ENCODE peak calls at places on chromosomes 2 and 18, in six cellular contexts. X is DND-41, B is tibial nerve, V is PC-3, K is cardiac fibroblast, H is pancreas. I is an unnamed sample.
A peak's percentile ranks its signal among the peaks of the same experiment; 100 is the strongest.

GRCh38 chr2:43519711-43520221 is 76.1 kb downstream of the THADA start:
- DNase-seq in X (no peak), B (no peak), V (peak; percentile 54), K (peak; percentile 86), H (no peak), I (no peak)

GRCh38 chr2:188032786-188033185 is 258.9 kb upstream of the GULP1 start:
- DNase-seq in X (no peak), B (no peak), V (no peak), K (no peak), H (no peak), I (no peak)

GRCh38 chr2:96916156-96917007 is 46.5 kb upstream of the SEMA4C start:
- DNase-seq in X (no peak), B (no peak), V (no peak), K (no peak), H (no peak), I (no peak)

GRCh38 chr2:133039531-133039930 is 369.5 kb upstream of the LYPD1 start:
- DNase-seq in X (no peak), B (no peak), V (no peak), K (no peak), H (no peak), I (no peak)

GRCh38 chr2:187034434-187034833 is 185.5 kb upstream of the ZSWIM2 start:
- DNase-seq in X (no peak), B (no peak), V (no peak), K (no peak), H (no peak), I (no peak)

GRCh38 chr2:142682528-142682927 is 194.9 kb upstream of the KYNU start:
- DNase-seq in X (no peak), B (no peak), V (peak; percentile 42), K (peak; percentile 41), H (no peak), I (no peak)

GRCh38 chr2:100730290-100730868 is 89.6 kb upstream of the NPAS2 start:
- DNase-seq in X (peak; percentile 49), B (no peak), V (peak; percentile 88), K (peak; percentile 88), H (peak; percentile 75), I (peak; percentile 64)

GRCh38 chr18:8625693-8626092 is 16.5 kb downstream of the RAB12 start:
- DNase-seq in X (no peak), B (no peak), V (no peak), K (no peak), H (no peak), I (no peak)

GRCh38 chr2:174184504-174184903 is 63.8 kb downstream of the OLA1 start:
- DNase-seq in X (no peak), B (no peak), V (no peak), K (no peak), H (no peak), I (no peak)

GRCh38 chr2:221780281-221780688 is 208.2 kb upstream of the EPHA4 start:
- DNase-seq in X (no peak), B (no peak), V (peak; percentile 58), K (peak; percentile 4), H (no peak), I (no peak)

GRCh38 chr2:9980520-9980919 is 29.0 kb downstream of the GRHL1 start:
- DNase-seq in X (no peak), B (no peak), V (no peak), K (no peak), H (no peak), I (no peak)

GRCh38 chr18:63293930-63294329 is 25.6 kb downstream of the BCL2 start:
- DNase-seq in X (no peak), B (no peak), V (no peak), K (no peak), H (no peak), I (no peak)

GRCh38 chr2:241157841-241158545 is 7.7 kb downstream of the PPP1R7 start:
- DNase-seq in X (no peak), B (no peak), V (no peak), K (peak; percentile 17), H (no peak), I (no peak)

GRCh38 chr18:57230861-57231260 is 84.0 kb downstream of the BOD1L2 start:
- DNase-seq in X (no peak), B (no peak), V (peak; percentile 21), K (no peak), H (no peak), I (no peak)

GRCh38 chr18:27863780-27864430 is 313.0 kb downstream of the CDH2 start:
- DNase-seq in X (no peak), B (no peak), V (no peak), K (no peak), H (no peak), I (no peak)

GRCh38 chr2:10255189-10256030 is 47.3 kb upstream of the HPCAL1 start:
- DNase-seq in X (no peak), B (no peak), V (no peak), K (no peak), H (no peak), I (no peak)

DNA sequence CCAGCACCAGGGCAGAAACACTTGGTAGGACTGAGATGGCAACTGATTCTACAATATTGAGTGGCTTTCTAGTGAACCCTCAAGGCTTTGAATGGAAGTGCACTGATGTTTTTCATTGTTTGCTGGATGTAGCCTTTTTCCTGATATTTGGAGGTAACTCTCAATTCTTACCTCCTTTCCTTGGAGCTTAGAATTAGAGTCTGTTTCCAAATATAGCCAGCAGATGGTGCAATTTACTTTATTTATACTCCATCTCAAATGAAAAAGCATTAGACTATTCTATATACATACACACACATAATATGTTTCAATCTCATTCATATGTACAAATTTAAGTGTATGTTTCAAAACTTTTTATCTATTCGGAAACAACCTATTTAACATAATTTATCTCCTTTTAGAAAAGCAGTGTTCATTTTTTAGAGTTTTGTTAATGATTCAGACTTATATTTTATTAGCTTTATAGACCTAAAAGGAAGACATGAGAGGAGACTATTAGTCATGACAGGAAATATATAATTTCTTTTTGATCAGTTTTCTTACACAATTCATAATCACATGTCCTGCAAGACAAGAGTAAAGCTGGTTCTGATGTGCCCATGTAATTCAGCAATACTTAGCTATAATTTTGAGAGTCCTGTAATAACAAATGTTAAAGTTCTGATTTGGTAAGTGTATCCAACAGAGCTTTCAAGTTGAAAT is 124.8 kb downstream of the NUP35 start:
- DNase-seq in X (no peak), B (no peak), V (peak; percentile 69), K (peak; percentile 54), H (no peak), I (no peak)
- TF ChIP-seq CTCF in X (peak; percentile 67), B (peak; percentile 23), V (peak; percentile 81), K (peak; percentile 38), H (peak; percentile 40), I (peak; percentile 74)

GRCh38 chr2:74179063-74179865 is 585 bp upstream of the MOB1A start:
- DNase-seq in X (no peak), B (no peak), V (no peak), K (no peak), H (peak; percentile 26), I (no peak)
- TF ChIP-seq CTCF in X (peak; percentile 43), B (no peak), V (peak; percentile 36), K (peak; percentile 28), H (no peak), I (peak; percentile 65)

DNA sequence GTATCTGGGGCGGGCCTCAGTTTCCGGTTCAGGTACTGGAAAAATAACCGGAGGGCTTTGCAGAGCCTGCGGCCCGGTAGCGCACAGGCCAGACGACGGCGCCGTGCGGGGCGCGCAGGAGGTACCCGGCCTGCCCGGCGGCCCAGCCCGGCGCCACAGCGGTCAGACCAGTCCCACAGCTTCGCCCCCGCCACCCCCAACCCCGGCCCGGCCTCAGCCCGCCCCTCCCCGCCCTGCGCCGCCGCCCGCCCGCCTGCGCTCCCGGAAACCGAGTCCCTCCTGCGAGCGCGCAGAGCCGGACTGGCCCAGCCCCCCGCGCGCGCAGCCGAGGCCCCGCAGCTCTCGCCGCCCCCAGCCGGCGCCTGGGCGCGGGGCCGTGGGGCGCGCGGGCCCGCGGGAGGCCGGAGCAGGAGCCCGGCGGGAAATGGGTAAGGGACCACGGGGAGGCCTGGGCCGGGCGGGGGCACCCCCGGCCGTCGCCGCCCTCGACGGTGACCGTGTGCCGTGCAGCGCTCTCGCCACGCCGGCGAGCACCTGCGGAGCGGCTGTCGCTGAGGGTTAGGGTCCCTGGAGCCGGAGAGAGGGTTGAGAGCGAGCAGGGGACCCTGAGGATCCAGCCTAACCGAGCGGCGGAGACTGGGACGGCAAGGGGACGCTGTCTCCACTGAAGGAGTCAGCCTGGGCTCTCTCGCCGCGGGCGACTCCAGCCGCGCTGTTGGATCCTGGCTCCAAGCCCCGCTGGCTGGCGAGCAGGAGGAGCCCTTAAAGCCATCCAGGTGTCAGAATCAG is 16.5 kb upstream of the PSD4 start:
- DNase-seq in X (peak; percentile 67), B (no peak), V (peak; percentile 75), K (no peak), H (peak; percentile 72), I (peak; percentile 44)
- TF ChIP-seq CTCF in X (no peak), B (no peak), V (no peak), K (no peak), H (no peak), I (no peak)

GRCh38 chr2:159755788-159756187 is 42.2 kb downstream of the CD302 start:
- DNase-seq in X (no peak), B (no peak), V (peak; percentile 70), K (peak; percentile 28), H (no peak), I (no peak)
- TF ChIP-seq CTCF in X (peak; percentile 35), B (no peak), V (peak; percentile 68), K (peak; percentile 40), H (no peak), I (peak; percentile 20)

I was measured in endothelial cell.